ENCODE peak calls at places on chromosomes 2 and 18, in nine cellular contexts. One of them, this sample, is unnamed.

GRCh38 chr2:144659731-144660275 is 139.9 kb upstream of the ZEB2 start:
- DNase-seq in WTC11: no peak
- DNase-seq in Calu3: no peak
- DNase-seq in endothelial cell: no peak
- DNase-seq in AG10803: peak
- DNase-seq in DND-41: no peak
- DNase-seq in A549: peak
- DNase-seq in endothelial cell of umbilical vein: no peak
- DNase-seq in AG09309: peak
- DNase-seq in this sample: peak

GRCh38 chr18:31603335-31603734 is 11.7 kb downstream of the TTR start:
- DNase-seq in WTC11: no peak
- DNase-seq in Calu3: no peak
- DNase-seq in endothelial cell: no peak
- DNase-seq in AG10803: peak
- DNase-seq in DND-41: no peak
- DNase-seq in A549: no peak
- DNase-seq in endothelial cell of umbilical vein: no peak
- DNase-seq in AG09309: no peak
- DNase-seq in this sample: peak

GRCh38 chr2:43458002-43458628 is 137.7 kb downstream of the THADA start:
- DNase-seq in WTC11: no peak
- DNase-seq in Calu3: no peak
- DNase-seq in endothelial cell: no peak
- DNase-seq in AG10803: peak
- DNase-seq in DND-41: no peak
- DNase-seq in A549: peak
- DNase-seq in endothelial cell of umbilical vein: peak
- DNase-seq in AG09309: peak
- DNase-seq in this sample: no peak

GRCh38 chr2:2847131-2847740 is 516.2 kb upstream of the MYT1L start:
- DNase-seq in WTC11: no peak
- DNase-seq in Calu3: no peak
- DNase-seq in endothelial cell: no peak
- DNase-seq in AG10803: no peak
- DNase-seq in DND-41: no peak
- DNase-seq in A549: no peak
- DNase-seq in endothelial cell of umbilical vein: no peak
- DNase-seq in AG09309: no peak
- DNase-seq in this sample: no peak

GRCh38 chr2:85085563-85085962 is 47.6 kb upstream of the TCF7L1 start:
- DNase-seq in WTC11: no peak
- DNase-seq in Calu3: no peak
- DNase-seq in endothelial cell: no peak
- DNase-seq in AG10803: no peak
- DNase-seq in DND-41: no peak
- DNase-seq in A549: no peak
- DNase-seq in endothelial cell of umbilical vein: no peak
- DNase-seq in AG09309: no peak
- DNase-seq in this sample: no peak

GRCh38 chr2:237256845-237257244 is 157.1 kb downstream of the COL6A3 start:
- DNase-seq in WTC11: no peak
- DNase-seq in Calu3: no peak
- DNase-seq in endothelial cell: no peak
- DNase-seq in AG10803: peak
- DNase-seq in DND-41: no peak
- DNase-seq in A549: no peak
- DNase-seq in endothelial cell of umbilical vein: peak
- DNase-seq in AG09309: no peak
- DNase-seq in this sample: no peak

GRCh38 chr2:189350515-189351209 is 90.6 kb upstream of the WDR75 start:
- DNase-seq in WTC11: no peak
- DNase-seq in Calu3: no peak
- DNase-seq in endothelial cell: no peak
- DNase-seq in AG10803: peak
- DNase-seq in DND-41: no peak
- DNase-seq in A549: no peak
- DNase-seq in endothelial cell of umbilical vein: peak
- DNase-seq in AG09309: peak
- DNase-seq in this sample: no peak

GRCh38 chr18:68874361-68874760 is 76.5 kb downstream of the CCDC102B start:
- DNase-seq in WTC11: no peak
- DNase-seq in Calu3: no peak
- DNase-seq in endothelial cell: no peak
- DNase-seq in AG10803: peak
- DNase-seq in DND-41: no peak
- DNase-seq in A549: no peak
- DNase-seq in endothelial cell of umbilical vein: no peak
- DNase-seq in AG09309: peak
- DNase-seq in this sample: no peak

GRCh38 chr2:219462349-219462748 is 27.7 kb downstream of the SPEG start:
- DNase-seq in WTC11: peak
- DNase-seq in Calu3: no peak
- DNase-seq in endothelial cell: no peak
- DNase-seq in AG10803: no peak
- DNase-seq in DND-41: no peak
- DNase-seq in A549: no peak
- DNase-seq in endothelial cell of umbilical vein: no peak
- DNase-seq in AG09309: no peak
- DNase-seq in this sample: no peak

GRCh38 chr2:21819475-21819874 is 695.7 kb downstream of the TDRD15 start:
- DNase-seq in WTC11: no peak
- DNase-seq in Calu3: no peak
- DNase-seq in endothelial cell: no peak
- DNase-seq in AG10803: no peak
- DNase-seq in DND-41: no peak
- DNase-seq in A549: no peak
- DNase-seq in endothelial cell of umbilical vein: no peak
- DNase-seq in AG09309: no peak
- DNase-seq in this sample: no peak

GRCh38 chr2:124186801-124187200 is 161.7 kb downstream of the CNTNAP5 start:
- DNase-seq in WTC11: no peak
- DNase-seq in Calu3: no peak
- DNase-seq in endothelial cell: no peak
- DNase-seq in AG10803: no peak
- DNase-seq in DND-41: no peak
- DNase-seq in A549: no peak
- DNase-seq in endothelial cell of umbilical vein: no peak
- DNase-seq in AG09309: no peak
- DNase-seq in this sample: no peak

GRCh38 chr2:64063454-64063853 is 44.2 kb upstream of the VPS54 start:
- DNase-seq in WTC11: no peak
- DNase-seq in Calu3: no peak
- DNase-seq in endothelial cell: no peak
- DNase-seq in AG10803: no peak
- DNase-seq in DND-41: no peak
- DNase-seq in A549: no peak
- DNase-seq in endothelial cell of umbilical vein: peak
- DNase-seq in AG09309: no peak
- DNase-seq in this sample: no peak

GRCh38 chr2:26591619-26592505 is 49.3 kb downstream of the CIB4 start:
- DNase-seq in WTC11: peak
- DNase-seq in Calu3: no peak
- DNase-seq in endothelial cell: no peak
- DNase-seq in AG10803: no peak
- DNase-seq in DND-41: no peak
- DNase-seq in A549: no peak
- DNase-seq in endothelial cell of umbilical vein: no peak
- DNase-seq in AG09309: no peak
- DNase-seq in this sample: peak

GRCh38 chr2:140895378-140895777 is 1235.4 kb downstream of the LRP1B start:
- DNase-seq in WTC11: peak
- DNase-seq in Calu3: no peak
- DNase-seq in endothelial cell: no peak
- DNase-seq in AG10803: no peak
- DNase-seq in DND-41: no peak
- DNase-seq in A549: no peak
- DNase-seq in endothelial cell of umbilical vein: no peak
- DNase-seq in AG09309: no peak
- DNase-seq in this sample: no peak

GRCh38 chr2:140892911-140893637 is 1237.7 kb downstream of the LRP1B start:
- DNase-seq in WTC11: no peak
- DNase-seq in Calu3: no peak
- DNase-seq in endothelial cell: no peak
- DNase-seq in AG10803: no peak
- DNase-seq in DND-41: no peak
- DNase-seq in A549: no peak
- DNase-seq in endothelial cell of umbilical vein: no peak
- DNase-seq in AG09309: no peak
- DNase-seq in this sample: no peak

GRCh38 chr2:140893685-140894084 is 1237.1 kb downstream of the LRP1B start:
- DNase-seq in WTC11: no peak
- DNase-seq in Calu3: no peak
- DNase-seq in endothelial cell: no peak
- DNase-seq in AG10803: peak
- DNase-seq in DND-41: no peak
- DNase-seq in A549: no peak
- DNase-seq in endothelial cell of umbilical vein: no peak
- DNase-seq in AG09309: peak
- DNase-seq in this sample: no peak

GRCh38 chr2:140892429-140892828 is 1238.4 kb downstream of the LRP1B start:
- DNase-seq in WTC11: no peak
- DNase-seq in Calu3: no peak
- DNase-seq in endothelial cell: no peak
- DNase-seq in AG10803: no peak
- DNase-seq in DND-41: no peak
- DNase-seq in A549: no peak
- DNase-seq in endothelial cell of umbilical vein: no peak
- DNase-seq in AG09309: no peak
- DNase-seq in this sample: no peak

DNA sequence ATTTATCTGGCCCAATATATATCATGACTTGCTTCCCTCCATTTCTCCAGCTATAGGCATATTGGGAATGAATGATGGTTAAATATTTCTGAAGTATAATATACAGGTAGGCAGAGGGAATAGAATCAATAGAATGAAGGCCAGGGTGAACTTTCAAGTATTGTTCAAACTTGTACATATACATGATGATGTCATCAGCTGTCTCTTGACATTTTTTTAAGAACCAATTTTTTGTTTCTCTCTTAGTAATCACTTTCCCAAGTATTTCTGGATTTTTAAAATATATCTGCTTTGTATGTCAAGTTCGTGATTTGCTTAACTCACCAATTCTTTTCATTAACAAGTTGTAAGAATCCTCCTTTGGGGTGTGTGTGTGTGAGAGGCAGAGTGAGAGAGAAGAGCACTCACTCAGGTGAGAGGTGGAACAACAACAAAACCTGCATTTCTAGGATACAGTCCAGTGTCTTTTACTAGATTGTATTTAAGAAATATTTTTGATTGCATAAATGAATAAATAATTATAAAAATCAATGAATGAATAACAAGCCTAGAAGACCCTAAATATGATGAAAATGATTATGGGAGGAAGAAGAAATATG is 1239.1 kb downstream of the LRP1B start:
- DNase-seq in WTC11: no peak
- DNase-seq in Calu3: no peak
- DNase-seq in endothelial cell: no peak
- DNase-seq in AG10803: no peak
- DNase-seq in DND-41: no peak
- DNase-seq in A549: peak
- DNase-seq in endothelial cell of umbilical vein: no peak
- DNase-seq in AG09309: no peak
- DNase-seq in this sample: no peak
- TF ChIP-seq CTCF in WTC11: peak
- TF ChIP-seq CTCF in Calu3: no peak
- TF ChIP-seq CTCF in endothelial cell: peak
- TF ChIP-seq CTCF in AG10803: peak
- TF ChIP-seq CTCF in DND-41: peak
- TF ChIP-seq CTCF in A549: no peak
- TF ChIP-seq CTCF in endothelial cell of umbilical vein: no peak
- TF ChIP-seq CTCF in AG09309: no peak
- TF ChIP-seq CTCF in this sample: no peak

GRCh38 chr18:8982416-8983183 is 119.9 kb upstream of the NDUFV2 start:
- DNase-seq in WTC11: peak
- DNase-seq in Calu3: peak
- DNase-seq in endothelial cell: peak
- DNase-seq in AG10803: peak
- DNase-seq in DND-41: peak
- DNase-seq in A549: peak
- DNase-seq in endothelial cell of umbilical vein: peak
- DNase-seq in AG09309: peak
- DNase-seq in this sample: peak
- TF ChIP-seq CTCF in WTC11: no peak
- TF ChIP-seq CTCF in Calu3: peak
- TF ChIP-seq CTCF in endothelial cell: peak
- TF ChIP-seq CTCF in AG10803: peak
- TF ChIP-seq CTCF in DND-41: peak
- TF ChIP-seq CTCF in A549: peak
- TF ChIP-seq CTCF in endothelial cell of umbilical vein: peak
- TF ChIP-seq CTCF in AG09309: peak
- TF ChIP-seq CTCF in this sample: no peak

GRCh38 chr2:169770991-169771390 is 27.7 kb upstream of the SSB start:
- DNase-seq in WTC11: no peak
- DNase-seq in Calu3: no peak
- DNase-seq in endothelial cell: no peak
- DNase-seq in AG10803: no peak
- DNase-seq in DND-41: no peak
- DNase-seq in A549: no peak
- DNase-seq in endothelial cell of umbilical vein: peak
- DNase-seq in AG09309: no peak
- DNase-seq in this sample: no peak
- TF ChIP-seq CTCF in WTC11: no peak
- TF ChIP-seq CTCF in Calu3: no peak
- TF ChIP-seq CTCF in endothelial cell: no peak
- TF ChIP-seq CTCF in AG10803: no peak
- TF ChIP-seq CTCF in DND-41: no peak
- TF ChIP-seq CTCF in A549: no peak
- TF ChIP-seq CTCF in endothelial cell of umbilical vein: no peak
- TF ChIP-seq CTCF in AG09309: no peak
- TF ChIP-seq CTCF in this sample: no peak

GRCh38 chr2:37344453-37345361 is at the start of gene QPCT:
- DNase-seq in WTC11: peak
- DNase-seq in Calu3: peak
- DNase-seq in endothelial cell: peak
- DNase-seq in AG10803: peak
- DNase-seq in DND-41: peak
- DNase-seq in A549: peak
- DNase-seq in endothelial cell of umbilical vein: peak
- DNase-seq in AG09309: no peak
- DNase-seq in this sample: peak

GRCh38 chr2:37340637-37341036 is 3.8 kb upstream of the QPCT start:
- DNase-seq in WTC11: no peak
- DNase-seq in Calu3: no peak
- DNase-seq in endothelial cell: no peak
- DNase-seq in AG10803: no peak
- DNase-seq in DND-41: no peak
- DNase-seq in A549: no peak
- DNase-seq in endothelial cell of umbilical vein: no peak
- DNase-seq in AG09309: no peak
- DNase-seq in this sample: no peak

GRCh38 chr2:37348155-37348554 is 3.7 kb downstream of the QPCT start:
- DNase-seq in WTC11: no peak
- DNase-seq in Calu3: no peak
- DNase-seq in endothelial cell: no peak
- DNase-seq in AG10803: no peak
- DNase-seq in DND-41: no peak
- DNase-seq in A549: no peak
- DNase-seq in endothelial cell of umbilical vein: no peak
- DNase-seq in AG09309: no peak
- DNase-seq in this sample: no peak

GRCh38 chr2:37342636-37343211 is 1.7 kb upstream of the QPCT start:
- DNase-seq in WTC11: no peak
- DNase-seq in Calu3: no peak
- DNase-seq in endothelial cell: peak
- DNase-seq in AG10803: no peak
- DNase-seq in DND-41: no peak
- DNase-seq in A549: no peak
- DNase-seq in endothelial cell of umbilical vein: peak
- DNase-seq in AG09309: no peak
- DNase-seq in this sample: no peak

GRCh38 chr2:37343537-37344434 is 644 bp upstream of the QPCT start:
- DNase-seq in WTC11: no peak
- DNase-seq in Calu3: peak
- DNase-seq in endothelial cell: peak
- DNase-seq in AG10803: peak
- DNase-seq in DND-41: no peak
- DNase-seq in A549: peak
- DNase-seq in endothelial cell of umbilical vein: peak
- DNase-seq in AG09309: peak
- DNase-seq in this sample: no peak
- TF ChIP-seq CTCF in WTC11: no peak
- TF ChIP-seq CTCF in Calu3: no peak
- TF ChIP-seq CTCF in endothelial cell: no peak
- TF ChIP-seq CTCF in AG10803: peak
- TF ChIP-seq CTCF in DND-41: no peak
- TF ChIP-seq CTCF in A549: peak
- TF ChIP-seq CTCF in endothelial cell of umbilical vein: no peak
- TF ChIP-seq CTCF in AG09309: peak
- TF ChIP-seq CTCF in this sample: no peak

This sample was measured in activated CD8-positive, alpha-beta T cell treated with anti-CD3 and anti-CD28 coated beads for 36 hours.